ENCODE peak calls at places on chromosomes 6 and 20, in five cellular contexts. M, F, E, R and B are unnamed samples.

GRCh38 chr6:3176562-3177355 is 19.4 kb upstream of the TUBB2A start:
- DNase-seq in M (peak), F (no peak), E (peak), R (peak), B (no peak)

GRCh38 chr20:60062431-60063336 is 104.5 kb downstream of the CDH26 start:
- DNase-seq in M (no peak), F (peak), E (no peak), R (no peak), B (no peak)

GRCh38 chr6:133814797-133815196 is 74.1 kb upstream of the TCF21 start:
- DNase-seq in M (no peak), F (no peak), E (no peak), R (no peak), B (no peak)

GRCh38 chr6:116010400-116011095 is 50.1 kb downstream of the FRK start:
- DNase-seq in M (peak), F (peak), E (peak), R (peak), B (peak)

GRCh38 chr6:128415387-128415786 is 105.0 kb downstream of the PTPRK start:
- DNase-seq in M (no peak), F (no peak), E (no peak), R (no peak), B (no peak)

GRCh38 chr20:63624486-63624885 is 2.4 kb downstream of the GMEB2 start:
- DNase-seq in M (no peak), F (no peak), E (no peak), R (no peak), B (no peak)

GRCh38 chr6:13030421-13030820 is 297.9 kb downstream of the TBC1D7 start:
- DNase-seq in M (no peak), F (no peak), E (no peak), R (no peak), B (no peak)

GRCh38 chr20:45248609-45249008 is 5.8 kb downstream of the SLPI start:
- DNase-seq in M (no peak), F (no peak), E (no peak), R (no peak), B (no peak)

GRCh38 chr20:21528870-21529269 is 15.0 kb upstream of the NKX2-2 start:
- DNase-seq in M (no peak), F (no peak), E (no peak), R (no peak), B (no peak)

GRCh38 chr6:27213544-27214125 is 33.9 kb upstream of the PRSS16 start:
- DNase-seq in M (no peak), F (no peak), E (no peak), R (no peak), B (no peak)

GRCh38 chr20:41512624-41513023 is 105.6 kb downstream of the CHD6 start:
- DNase-seq in M (no peak), F (no peak), E (no peak), R (peak), B (no peak)

GRCh38 chr20:63047946-63048345 is 41.2 kb upstream of the BHLHE23 start:
- DNase-seq in M (peak), F (peak), E (no peak), R (no peak), B (no peak)